ENCODE peak calls at places on chromosomes 2 and 18, in nine cellular contexts. One of them, this sample, is unnamed.

GRCh38 chr2:205702576-205702975 is 20.3 kb downstream of the NRP2 start:
- DNase-seq in NCI-H1092: no peak
- DNase-seq in heart left ventricle: no peak
- DNase-seq in HTR-8/SVneo: no peak
- DNase-seq in neural progenitor cell: no peak
- DNase-seq in NAMALWA: no peak
- DNase-seq in tibial artery: no peak
- DNase-seq in activated T-cell treated with anti-CD3 and anti-CD28 coated beads for 1 hour: no peak
- DNase-seq in hepatocyte: no peak
- DNase-seq in this sample: no peak

GRCh38 chr2:170822292-170822884 is 5.7 kb downstream of the GAD1 start:
- DNase-seq in hepatocyte: no peak
- DNase-seq in NCI-H1092: no peak
- DNase-seq in neural progenitor cell: peak; percentile 77
- DNase-seq in heart left ventricle: no peak
- DNase-seq in tibial artery: no peak
- DNase-seq in activated T-cell treated with anti-CD3 and anti-CD28 coated beads for 1 hour: no peak
- DNase-seq in NAMALWA: no peak
- DNase-seq in HTR-8/SVneo: no peak
- DNase-seq in this sample: no peak

GRCh38 chr2:159140070-159140774 is 146.3 kb downstream of the WDSUB1 start:
- DNase-seq in NAMALWA: no peak
- DNase-seq in tibial artery: no peak
- DNase-seq in activated T-cell treated with anti-CD3 and anti-CD28 coated beads for 1 hour: no peak
- DNase-seq in NCI-H1092: no peak
- DNase-seq in HTR-8/SVneo: peak; percentile 35
- DNase-seq in hepatocyte: no peak
- DNase-seq in neural progenitor cell: no peak
- DNase-seq in heart left ventricle: no peak
- DNase-seq in this sample: no peak

GRCh38 chr2:26818255-26818654 is 29.7 kb upstream of the DPYSL5 start:
- DNase-seq in activated T-cell treated with anti-CD3 and anti-CD28 coated beads for 1 hour: no peak
- DNase-seq in tibial artery: no peak
- DNase-seq in NCI-H1092: no peak
- DNase-seq in hepatocyte: no peak
- DNase-seq in NAMALWA: no peak
- DNase-seq in neural progenitor cell: no peak
- DNase-seq in heart left ventricle: no peak
- DNase-seq in HTR-8/SVneo: no peak
- DNase-seq in this sample: no peak

GRCh38 chr2:27920148-27920885 is 29.8 kb downstream of the BABAM2 start:
- DNase-seq in heart left ventricle: no peak
- DNase-seq in HTR-8/SVneo: peak; percentile 24
- DNase-seq in NCI-H1092: no peak
- DNase-seq in hepatocyte: no peak
- DNase-seq in tibial artery: no peak
- DNase-seq in activated T-cell treated with anti-CD3 and anti-CD28 coated beads for 1 hour: no peak
- DNase-seq in neural progenitor cell: no peak
- DNase-seq in NAMALWA: peak; percentile 44
- DNase-seq in this sample: no peak

GRCh38 chr2:178199334-178199733 is 5.0 kb downstream of the OSBPL6 start:
- DNase-seq in NCI-H1092: no peak
- DNase-seq in tibial artery: no peak
- DNase-seq in NAMALWA: no peak
- DNase-seq in hepatocyte: no peak
- DNase-seq in neural progenitor cell: no peak
- DNase-seq in HTR-8/SVneo: no peak
- DNase-seq in heart left ventricle: no peak
- DNase-seq in activated T-cell treated with anti-CD3 and anti-CD28 coated beads for 1 hour: no peak
- DNase-seq in this sample: no peak

GRCh38 chr2:157764386-157764785 is 111.7 kb downstream of the ACVR1 start:
- DNase-seq in neural progenitor cell: no peak
- DNase-seq in NCI-H1092: no peak
- DNase-seq in NAMALWA: no peak
- DNase-seq in HTR-8/SVneo: no peak
- DNase-seq in tibial artery: no peak
- DNase-seq in activated T-cell treated with anti-CD3 and anti-CD28 coated beads for 1 hour: no peak
- DNase-seq in heart left ventricle: no peak
- DNase-seq in hepatocyte: no peak
- DNase-seq in this sample: no peak

GRCh38 chr2:168184896-168185513 is 62.4 kb downstream of the STK39 start:
- DNase-seq in HTR-8/SVneo: no peak
- DNase-seq in NAMALWA: no peak
- DNase-seq in hepatocyte: no peak
- DNase-seq in neural progenitor cell: no peak
- DNase-seq in heart left ventricle: no peak
- DNase-seq in NCI-H1092: no peak
- DNase-seq in activated T-cell treated with anti-CD3 and anti-CD28 coated beads for 1 hour: no peak
- DNase-seq in tibial artery: no peak
- DNase-seq in this sample: no peak

GRCh38 chr2:71605781-71606241 is 152.4 kb downstream of the DYSF start:
- DNase-seq in neural progenitor cell: no peak
- DNase-seq in hepatocyte: no peak
- DNase-seq in tibial artery: no peak
- DNase-seq in heart left ventricle: peak; percentile 51
- DNase-seq in activated T-cell treated with anti-CD3 and anti-CD28 coated beads for 1 hour: no peak
- DNase-seq in NCI-H1092: no peak
- DNase-seq in HTR-8/SVneo: no peak
- DNase-seq in NAMALWA: no peak
- DNase-seq in this sample: peak; percentile 30

GRCh38 chr2:132255714-132256113 is 94.0 kb upstream of the ANKRD30BL start:
- DNase-seq in hepatocyte: no peak
- DNase-seq in NAMALWA: no peak
- DNase-seq in activated T-cell treated with anti-CD3 and anti-CD28 coated beads for 1 hour: no peak
- DNase-seq in HTR-8/SVneo: no peak
- DNase-seq in heart left ventricle: no peak
- DNase-seq in NCI-H1092: no peak
- DNase-seq in tibial artery: no peak
- DNase-seq in neural progenitor cell: no peak
- DNase-seq in this sample: no peak

GRCh38 chr2:172103471-172104292 is 982 bp upstream of the DLX2 start:
- DNase-seq in NCI-H1092: peak; percentile 62
- DNase-seq in activated T-cell treated with anti-CD3 and anti-CD28 coated beads for 1 hour: peak; percentile 65
- DNase-seq in neural progenitor cell: peak; percentile 90
- DNase-seq in NAMALWA: peak; percentile 84
- DNase-seq in HTR-8/SVneo: peak; percentile 83
- DNase-seq in hepatocyte: peak; percentile 87
- DNase-seq in heart left ventricle: peak; percentile 86
- DNase-seq in tibial artery: peak; percentile 59
- DNase-seq in this sample: peak; percentile 88

GRCh38 chr18:33805592-33805991 is 227.6 kb downstream of the ASXL3 start:
- DNase-seq in NAMALWA: no peak
- DNase-seq in activated T-cell treated with anti-CD3 and anti-CD28 coated beads for 1 hour: no peak
- DNase-seq in heart left ventricle: no peak
- DNase-seq in tibial artery: no peak
- DNase-seq in NCI-H1092: peak; percentile 86
- DNase-seq in neural progenitor cell: no peak
- DNase-seq in hepatocyte: no peak
- DNase-seq in HTR-8/SVneo: no peak
- DNase-seq in this sample: no peak

GRCh38 chr2:71989671-71990070 is 158.0 kb downstream of the CYP26B1 start:
- DNase-seq in activated T-cell treated with anti-CD3 and anti-CD28 coated beads for 1 hour: no peak
- DNase-seq in HTR-8/SVneo: no peak
- DNase-seq in heart left ventricle: no peak
- DNase-seq in neural progenitor cell: no peak
- DNase-seq in hepatocyte: no peak
- DNase-seq in NCI-H1092: no peak
- DNase-seq in tibial artery: no peak
- DNase-seq in NAMALWA: no peak
- DNase-seq in this sample: no peak

This sample was measured in aorta.